ENCODE peak calls at places on chromosomes 4 and X, in six cellular contexts. One of them, this sample, is unnamed.

GRCh38 chr4:25914670-25915358 is 794 bp downstream of the SMIM20 start:
- DNase-seq in activated CD4-positive, alpha-beta T cell treated with anti-CD3 and anti-CD28 coated beads, Interleukin-2, amount 10 ng/mL, durations not matched to agents 7 days and 5 days: no peak
- DNase-seq in T-helper 1 cell: no peak
- DNase-seq in MM.1S: no peak
- DNase-seq in kidney tubule cell: no peak
- DNase-seq in NCI-H1092: no peak
- DNase-seq in this sample: no peak

GRCh38 chr4:7710126-7710525 is 229.5 kb downstream of the AFAP1 start:
- DNase-seq in MM.1S: no peak
- DNase-seq in activated CD4-positive, alpha-beta T cell treated with anti-CD3 and anti-CD28 coated beads, Interleukin-2, amount 10 ng/mL, durations not matched to agents 7 days and 5 days: no peak
- DNase-seq in NCI-H1092: no peak
- DNase-seq in T-helper 1 cell: no peak
- DNase-seq in kidney tubule cell: no peak
- DNase-seq in this sample: no peak

GRCh38 chr4:6591305-6591704 is 16.3 kb downstream of the MAN2B2 start:
- DNase-seq in T-helper 1 cell: no peak
- DNase-seq in kidney tubule cell: no peak
- DNase-seq in MM.1S: no peak
- DNase-seq in NCI-H1092: no peak
- DNase-seq in activated CD4-positive, alpha-beta T cell treated with anti-CD3 and anti-CD28 coated beads, Interleukin-2, amount 10 ng/mL, durations not matched to agents 7 days and 5 days: no peak
- DNase-seq in this sample: no peak

GRCh38 chr4:167150587-167150986 is 83.7 kb downstream of the SPOCK3 start:
- DNase-seq in MM.1S: no peak
- DNase-seq in kidney tubule cell: no peak
- DNase-seq in T-helper 1 cell: no peak
- DNase-seq in NCI-H1092: no peak
- DNase-seq in activated CD4-positive, alpha-beta T cell treated with anti-CD3 and anti-CD28 coated beads, Interleukin-2, amount 10 ng/mL, durations not matched to agents 7 days and 5 days: no peak
- DNase-seq in this sample: no peak

GRCh38 chr4:20684852-20685763 is 15.2 kb upstream of the PACRGL start:
- DNase-seq in MM.1S: peak; percentile 27
- DNase-seq in NCI-H1092: peak; percentile 42
- DNase-seq in kidney tubule cell: peak; percentile 44
- DNase-seq in activated CD4-positive, alpha-beta T cell treated with anti-CD3 and anti-CD28 coated beads, Interleukin-2, amount 10 ng/mL, durations not matched to agents 7 days and 5 days: no peak
- DNase-seq in T-helper 1 cell: no peak
- DNase-seq in this sample: no peak

GRCh38 chrX:103276581-103277002 is at the start of gene TCEAL5:
- DNase-seq in MM.1S: no peak
- DNase-seq in kidney tubule cell: no peak
- DNase-seq in NCI-H1092: no peak
- DNase-seq in T-helper 1 cell: no peak
- DNase-seq in activated CD4-positive, alpha-beta T cell treated with anti-CD3 and anti-CD28 coated beads, Interleukin-2, amount 10 ng/mL, durations not matched to agents 7 days and 5 days: no peak
- DNase-seq in this sample: peak; percentile 61

GRCh38 chr4:164779080-164779479 is 25.1 kb downstream of the SMIM31 start:
- DNase-seq in activated CD4-positive, alpha-beta T cell treated with anti-CD3 and anti-CD28 coated beads, Interleukin-2, amount 10 ng/mL, durations not matched to agents 7 days and 5 days: no peak
- DNase-seq in NCI-H1092: no peak
- DNase-seq in MM.1S: no peak
- DNase-seq in kidney tubule cell: no peak
- DNase-seq in T-helper 1 cell: no peak
- DNase-seq in this sample: no peak

GRCh38 chrX:104172788-104173187 is 6.5 kb downstream of the FAM199X start:
- DNase-seq in kidney tubule cell: no peak
- DNase-seq in T-helper 1 cell: no peak
- DNase-seq in activated CD4-positive, alpha-beta T cell treated with anti-CD3 and anti-CD28 coated beads, Interleukin-2, amount 10 ng/mL, durations not matched to agents 7 days and 5 days: no peak
- DNase-seq in MM.1S: no peak
- DNase-seq in NCI-H1092: no peak
- DNase-seq in this sample: no peak

GRCh38 chrX:148540114-148540513 is 39.7 kb downstream of the AFF2 start:
- DNase-seq in NCI-H1092: no peak
- DNase-seq in T-helper 1 cell: no peak
- DNase-seq in activated CD4-positive, alpha-beta T cell treated with anti-CD3 and anti-CD28 coated beads, Interleukin-2, amount 10 ng/mL, durations not matched to agents 7 days and 5 days: no peak
- DNase-seq in kidney tubule cell: no peak
- DNase-seq in MM.1S: no peak
- DNase-seq in this sample: no peak

GRCh38 chr4:141705747-141706377 is 69.5 kb downstream of the IL15 start:
- DNase-seq in kidney tubule cell: no peak
- DNase-seq in activated CD4-positive, alpha-beta T cell treated with anti-CD3 and anti-CD28 coated beads, Interleukin-2, amount 10 ng/mL, durations not matched to agents 7 days and 5 days: no peak
- DNase-seq in MM.1S: no peak
- DNase-seq in NCI-H1092: no peak
- DNase-seq in T-helper 1 cell: no peak
- DNase-seq in this sample: no peak

GRCh38 chrX:103063918-103064434 is at the start of gene BEX1:
- DNase-seq in kidney tubule cell: peak; percentile 23
- DNase-seq in T-helper 1 cell: no peak
- DNase-seq in activated CD4-positive, alpha-beta T cell treated with anti-CD3 and anti-CD28 coated beads, Interleukin-2, amount 10 ng/mL, durations not matched to agents 7 days and 5 days: peak; percentile 5
- DNase-seq in MM.1S: no peak
- DNase-seq in NCI-H1092: peak; percentile 92
- DNase-seq in this sample: peak; percentile 88

GRCh38 chr4:108107729-108108382 is 60.9 kb downstream of the LEF1 start:
- DNase-seq in activated CD4-positive, alpha-beta T cell treated with anti-CD3 and anti-CD28 coated beads, Interleukin-2, amount 10 ng/mL, durations not matched to agents 7 days and 5 days: peak; percentile 77
- DNase-seq in T-helper 1 cell: no peak
- DNase-seq in kidney tubule cell: no peak
- DNase-seq in MM.1S: no peak
- DNase-seq in NCI-H1092: no peak
- DNase-seq in this sample: no peak

GRCh38 chrX:113741744-113742143 is 842.1 kb upstream of the HTR2C start:
- DNase-seq in activated CD4-positive, alpha-beta T cell treated with anti-CD3 and anti-CD28 coated beads, Interleukin-2, amount 10 ng/mL, durations not matched to agents 7 days and 5 days: no peak
- DNase-seq in kidney tubule cell: peak; percentile 1
- DNase-seq in NCI-H1092: no peak
- DNase-seq in T-helper 1 cell: no peak
- DNase-seq in MM.1S: peak; percentile 68
- DNase-seq in this sample: no peak

GRCh38 chr4:1511441-1512041 is 105.3 kb upstream of the NKX1-1 start:
- DNase-seq in MM.1S: peak; percentile 19
- DNase-seq in kidney tubule cell: peak; percentile 67
- DNase-seq in T-helper 1 cell: no peak
- DNase-seq in activated CD4-positive, alpha-beta T cell treated with anti-CD3 and anti-CD28 coated beads, Interleukin-2, amount 10 ng/mL, durations not matched to agents 7 days and 5 days: peak; percentile 45
- DNase-seq in NCI-H1092: no peak
- DNase-seq in this sample: peak; percentile 21

GRCh38 chr4:48175806-48176205 is 41.8 kb upstream of the TXK start:
- DNase-seq in NCI-H1092: no peak
- DNase-seq in T-helper 1 cell: no peak
- DNase-seq in kidney tubule cell: peak; percentile 50
- DNase-seq in activated CD4-positive, alpha-beta T cell treated with anti-CD3 and anti-CD28 coated beads, Interleukin-2, amount 10 ng/mL, durations not matched to agents 7 days and 5 days: no peak
- DNase-seq in MM.1S: no peak
- DNase-seq in this sample: no peak

GRCh38 chr4:74320559-74321118 is 12.4 kb downstream of the EPGN start:
- DNase-seq in MM.1S: peak; percentile 94
- DNase-seq in T-helper 1 cell: no peak
- DNase-seq in activated CD4-positive, alpha-beta T cell treated with anti-CD3 and anti-CD28 coated beads, Interleukin-2, amount 10 ng/mL, durations not matched to agents 7 days and 5 days: peak; percentile 51
- DNase-seq in NCI-H1092: no peak
- DNase-seq in kidney tubule cell: peak; percentile 93
- DNase-seq in this sample: peak; percentile 20

GRCh38 chr4:122099896-122100295 is 52.2 kb upstream of the BLTP1 start:
- DNase-seq in NCI-H1092: no peak
- DNase-seq in MM.1S: no peak
- DNase-seq in T-helper 1 cell: no peak
- DNase-seq in activated CD4-positive, alpha-beta T cell treated with anti-CD3 and anti-CD28 coated beads, Interleukin-2, amount 10 ng/mL, durations not matched to agents 7 days and 5 days: no peak
- DNase-seq in kidney tubule cell: peak; percentile 68
- DNase-seq in this sample: no peak

GRCh38 chrX:110341189-110342035 is 17.2 kb upstream of the RTL9 start:
- DNase-seq in NCI-H1092: no peak
- DNase-seq in MM.1S: no peak
- DNase-seq in T-helper 1 cell: no peak
- DNase-seq in activated CD4-positive, alpha-beta T cell treated with anti-CD3 and anti-CD28 coated beads, Interleukin-2, amount 10 ng/mL, durations not matched to agents 7 days and 5 days: no peak
- DNase-seq in kidney tubule cell: peak; percentile 62
- DNase-seq in this sample: no peak

GRCh38 chr4:136505020-136505419 is 1027.3 kb downstream of the PCDH18 start:
- DNase-seq in NCI-H1092: no peak
- DNase-seq in MM.1S: no peak
- DNase-seq in T-helper 1 cell: no peak
- DNase-seq in kidney tubule cell: peak; percentile 61
- DNase-seq in activated CD4-positive, alpha-beta T cell treated with anti-CD3 and anti-CD28 coated beads, Interleukin-2, amount 10 ng/mL, durations not matched to agents 7 days and 5 days: no peak
- DNase-seq in this sample: no peak

GRCh38 chr4:109266236-109266635 is 36.2 kb downstream of the COL25A1 start:
- DNase-seq in kidney tubule cell: no peak
- DNase-seq in T-helper 1 cell: no peak
- DNase-seq in NCI-H1092: no peak
- DNase-seq in activated CD4-positive, alpha-beta T cell treated with anti-CD3 and anti-CD28 coated beads, Interleukin-2, amount 10 ng/mL, durations not matched to agents 7 days and 5 days: no peak
- DNase-seq in MM.1S: no peak
- DNase-seq in this sample: no peak

GRCh38 chrX:39309018-39309620 is 507.9 kb downstream of the MID1IP1 start:
- DNase-seq in T-helper 1 cell: peak; percentile 16
- DNase-seq in NCI-H1092: no peak
- DNase-seq in MM.1S: no peak
- DNase-seq in kidney tubule cell: peak; percentile 69
- DNase-seq in activated CD4-positive, alpha-beta T cell treated with anti-CD3 and anti-CD28 coated beads, Interleukin-2, amount 10 ng/mL, durations not matched to agents 7 days and 5 days: no peak
- DNase-seq in this sample: no peak

GRCh38 chr4:174553828-174554227 is 31.5 kb upstream of the HPGD start:
- DNase-seq in T-helper 1 cell: no peak
- DNase-seq in kidney tubule cell: no peak
- DNase-seq in MM.1S: peak; percentile 11
- DNase-seq in NCI-H1092: no peak
- DNase-seq in activated CD4-positive, alpha-beta T cell treated with anti-CD3 and anti-CD28 coated beads, Interleukin-2, amount 10 ng/mL, durations not matched to agents 7 days and 5 days: no peak
- DNase-seq in this sample: no peak

GRCh38 chr4:100295792-100296191 is 105.5 kb upstream of the DDIT4L start:
- DNase-seq in MM.1S: no peak
- DNase-seq in T-helper 1 cell: no peak
- DNase-seq in activated CD4-positive, alpha-beta T cell treated with anti-CD3 and anti-CD28 coated beads, Interleukin-2, amount 10 ng/mL, durations not matched to agents 7 days and 5 days: no peak
- DNase-seq in kidney tubule cell: peak; percentile 45
- DNase-seq in NCI-H1092: no peak
- DNase-seq in this sample: no peak

GRCh38 chr4:25310066-25310824 is 2.3 kb upstream of the ZCCHC4 start:
- DNase-seq in NCI-H1092: no peak
- DNase-seq in kidney tubule cell: no peak
- DNase-seq in MM.1S: peak; percentile 54
- DNase-seq in T-helper 1 cell: no peak
- DNase-seq in activated CD4-positive, alpha-beta T cell treated with anti-CD3 and anti-CD28 coated beads, Interleukin-2, amount 10 ng/mL, durations not matched to agents 7 days and 5 days: no peak
- DNase-seq in this sample: no peak

This sample was measured in NCI-H1694.